ENCODE peak calls at places on chromosome 2, in nine cellular contexts. D is breast epithelium, H is HCT116, P is fibroblast of lung, M is H7, J is WERI-Rb-1, I is AG10803, L is left ventricle myocardium inferior, Q is mammary epithelial cell. O is an unnamed sample.
A peak's percentile ranks its signal among the peaks of the same experiment; 100 is the strongest.

GRCh38 chr2:3146772-3147640 is 230.6 kb downstream of the EIPR1 start:
- DNase-seq in M (no peak), L (no peak), I (no peak), Q (no peak), D (no peak), J (no peak), P (no peak), H (no peak), O (no peak)

GRCh38 chr2:100136310-100136709 is 6.1 kb downstream of the AFF3 start:
- DNase-seq in H (no peak), J (no peak), L (no peak), M (no peak), P (no peak), Q (no peak), I (no peak), D (no peak), O (no peak)

GRCh38 chr2:2095360-2096093 is 235.5 kb downstream of the MYT1L start:
- DNase-seq in M (peak; percentile 51), H (no peak), I (no peak), D (no peak), Q (no peak), P (no peak), L (no peak), J (peak; percentile 37), O (no peak)

GRCh38 chr2:231339318-231339717 is 56.2 kb upstream of the B3GNT7 start:
- DNase-seq in L (no peak), D (no peak), P (no peak), Q (no peak), J (no peak), M (no peak), H (no peak), I (no peak), O (no peak)

GRCh38 chr2:173249661-173250641 is 104.7 kb upstream of the CDCA7 start:
- DNase-seq in H (no peak), D (no peak), L (no peak), Q (no peak), M (no peak), P (no peak), J (no peak), I (no peak), O (no peak)

GRCh38 chr2:26666671-26667070 is 25.5 kb upstream of the CIB4 start:
- DNase-seq in D (no peak), H (no peak), M (no peak), P (peak; percentile 30), I (no peak), L (no peak), Q (no peak), J (peak; percentile 1), O (no peak)

GRCh38 chr2:71566271-71566858 is 113.0 kb downstream of the DYSF start:
- DNase-seq in J (no peak), P (peak; percentile 63), I (peak; percentile 68), D (no peak), L (no peak), Q (no peak), M (no peak), H (no peak), O (no peak)

GRCh38 chr2:109148347-109148746 is 19.3 kb downstream of the SH3RF3 start:
- DNase-seq in H (no peak), J (no peak), I (peak; percentile 62), L (no peak), D (no peak), P (no peak), M (no peak), Q (no peak), O (no peak)

GRCh38 chr2:213080969-213081617 is 70.3 kb downstream of the IKZF2 start:
- DNase-seq in M (no peak), L (no peak), D (no peak), H (no peak), P (no peak), I (no peak), Q (no peak), J (no peak), O (no peak)

GRCh38 chr2:238895901-238896600 is 48.2 kb downstream of the TWIST2 start:
- DNase-seq in I (peak; percentile 97), P (peak; percentile 95), L (peak; percentile 68), H (no peak), M (peak; percentile 89), J (no peak), D (peak; percentile 27), Q (no peak), O (peak; percentile 55)

GRCh38 chr2:231383701-231384435 is 11.6 kb upstream of the B3GNT7 start:
- DNase-seq in I (no peak), H (no peak), L (no peak), J (no peak), P (no peak), Q (no peak), D (no peak), M (no peak), O (no peak)

GRCh38 chr2:240131941-240132650 is 4.0 kb downstream of the COPS9 start:
- DNase-seq in L (no peak), J (no peak), H (no peak), Q (no peak), D (no peak), I (no peak), P (no peak), M (peak; percentile 76), O (no peak)

GRCh38 chr2:55760125-55760524 is 66.5 kb upstream of the PNPT1 start:
- DNase-seq in P (no peak), I (no peak), Q (no peak), D (no peak), L (no peak), M (no peak), J (no peak), H (no peak), O (no peak)

GRCh38 chr2:8329660-8330622 is 351.9 kb upstream of the ID2 start:
- DNase-seq in H (no peak), Q (no peak), J (peak; percentile 60), M (peak; percentile 49), D (no peak), L (no peak), I (no peak), P (no peak), O (no peak)

GRCh38 chr2:168758970-168759820 is 43.2 kb upstream of the NOSTRIN start:
- DNase-seq in H (peak; percentile 21), L (no peak), I (peak; percentile 63), M (peak; percentile 48), Q (peak; percentile 45), J (no peak), P (peak; percentile 53), D (no peak), O (peak; percentile 8)

DNA sequence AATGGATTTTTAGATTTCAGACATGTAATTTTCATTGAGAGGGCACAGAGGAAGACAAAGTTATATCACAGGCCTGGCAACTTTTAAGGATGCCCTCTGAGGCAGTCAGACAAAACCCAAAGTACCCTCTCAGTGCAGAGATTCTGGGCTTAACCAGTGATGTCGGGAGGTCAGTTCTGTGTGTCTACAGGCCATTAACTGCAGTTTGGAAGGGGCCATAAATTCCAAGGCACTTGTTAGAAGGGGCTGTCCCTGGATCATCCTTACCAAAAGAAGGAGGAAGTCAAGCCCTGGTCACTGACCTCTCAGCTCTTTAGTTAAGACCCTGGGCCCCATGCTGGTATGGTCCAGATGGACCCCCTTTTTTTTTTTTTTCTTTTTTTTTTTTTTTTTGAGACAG is 60.7 kb downstream of the LRRFIP1 start:
- DNase-seq in H (no peak), J (no peak), I (no peak), M (no peak), Q (no peak), P (no peak), D (no peak), L (no peak), O (no peak)
- H3K4me3 ChIP-seq in H (no peak overlapping the region), J (no peak overlapping the region), I (peak overlapping the region; percentile 5), M (no peak overlapping the region), Q (no peak overlapping the region), P (no peak overlapping the region), D (no peak overlapping the region), L (no peak overlapping the region), O (no peak overlapping the region)

DNA sequence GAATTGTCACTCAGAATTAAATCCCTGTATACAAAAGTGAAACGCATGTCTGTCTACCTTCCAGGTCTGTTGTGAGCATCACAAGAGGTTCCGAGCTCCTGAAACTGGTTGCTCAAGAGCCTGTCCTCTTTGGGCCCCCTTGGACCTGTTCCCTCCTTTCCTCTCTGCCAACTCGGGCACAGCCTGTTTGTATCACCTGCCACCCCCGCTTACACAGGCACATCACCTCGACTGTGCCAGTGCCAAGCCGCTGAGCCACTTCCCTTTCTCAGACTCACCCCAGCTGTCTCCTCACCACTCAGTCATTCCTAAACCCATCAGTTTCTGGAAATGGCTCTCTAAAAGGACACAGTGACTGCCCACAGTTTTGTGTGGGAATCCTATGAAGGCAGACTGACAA is 3.1 kb downstream of the EFR3B start:
- DNase-seq in J (no peak), M (no peak), D (peak; percentile 37), P (no peak), I (no peak), L (no peak), H (no peak), Q (no peak), O (no peak)
- H3K4me3 ChIP-seq in J (no peak overlapping the region), M (no peak overlapping the region), D (no peak overlapping the region), P (no peak overlapping the region), I (no peak overlapping the region), L (no peak overlapping the region), H (no peak overlapping the region), Q (no peak overlapping the region), O (no peak overlapping the region)

GRCh38 chr2:219554369-219554768 is 10.5 kb downstream of the TMEM198 start:
- DNase-seq in M (no peak), D (no peak), Q (no peak), L (no peak), P (no peak), H (no peak), I (no peak), J (no peak), O (no peak)
- H3K4me3 ChIP-seq in M (no peak overlapping the region), D (no peak overlapping the region), Q (no peak overlapping the region), L (no peak overlapping the region), P (no peak overlapping the region), H (no peak overlapping the region), I (no peak overlapping the region), J (no peak overlapping the region), O (no peak overlapping the region)

DNA sequence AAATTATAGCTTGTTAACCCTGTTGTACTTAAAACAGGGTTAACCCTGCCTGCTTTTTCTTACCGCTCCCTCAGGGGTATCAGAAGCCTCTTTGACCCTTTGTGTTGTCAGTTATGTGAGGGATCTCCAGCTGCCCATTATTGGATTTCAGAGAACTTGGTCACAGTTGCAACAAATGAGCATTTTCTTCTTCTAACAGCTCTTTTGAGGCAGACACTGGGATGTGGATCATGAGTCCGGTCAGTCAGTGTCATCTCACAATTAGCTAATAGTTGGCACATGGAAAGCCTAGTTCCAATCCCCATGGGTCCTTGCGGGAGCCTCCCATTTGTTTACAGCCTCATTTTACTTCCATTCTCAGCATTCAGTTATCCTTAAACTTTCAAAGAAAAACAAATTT is 546.9 kb upstream of the ZEB2 start:
- DNase-seq in H (no peak), M (no peak), P (no peak), Q (no peak), I (peak; percentile 41), D (no peak), J (no peak), L (peak; percentile 18), O (no peak)
- H3K4me3 ChIP-seq in H (no peak overlapping the region), M (no peak overlapping the region), P (no peak overlapping the region), Q (no peak overlapping the region), I (no peak overlapping the region), D (peak overlapping the region; percentile 2), J (no peak overlapping the region), L (peak overlapping the region; percentile 15), O (no peak overlapping the region)

GRCh38 chr2:207110730-207111129 is 55.0 kb downstream of the KLF7 start:
- DNase-seq in J (no peak), Q (no peak), P (no peak), M (no peak), I (no peak), H (no peak), D (no peak), L (no peak), O (no peak)
- H3K4me3 ChIP-seq in J (no peak overlapping the region), Q (no peak overlapping the region), P (no peak overlapping the region), M (no peak overlapping the region), I (no peak overlapping the region), H (no peak overlapping the region), D (no peak overlapping the region), L (no peak overlapping the region), O (no peak overlapping the region)

GRCh38 chr2:164567335-164567989 is 53.8 kb downstream of the GRB14 start:
- DNase-seq in P (no peak), I (no peak), M (no peak), H (no peak), Q (no peak), D (no peak), J (no peak), L (no peak), O (no peak)
- H3K4me3 ChIP-seq in P (no peak overlapping the region), I (no peak overlapping the region), M (no peak overlapping the region), H (no peak overlapping the region), Q (no peak overlapping the region), D (no peak overlapping the region), J (no peak overlapping the region), L (peak overlapping the region; percentile 31), O (no peak overlapping the region)

O was measured in skeletal muscle cell.